ENCODE peak calls at places on chromosomes 16 and 17, in four cellular contexts. One of them, this sample, is unnamed.

GRCh38 chr17:38600906-38601305 is 4.8 kb downstream of the SRCIN1 start:
- DNase-seq in heart left ventricle: no peak
- DNase-seq in psoas muscle: no peak
- DNase-seq in Peyer's patch: peak; percentile 54
- DNase-seq in this sample: no peak

GRCh38 chr16:73329363-73330306 is 281.7 kb upstream of the ZFHX3 start:
- DNase-seq in heart left ventricle: no peak
- DNase-seq in Peyer's patch: peak; percentile 46
- DNase-seq in psoas muscle: no peak
- DNase-seq in this sample: no peak

GRCh38 chr16:52597073-52597771 is 50.3 kb upstream of the TOX3 start:
- DNase-seq in Peyer's patch: no peak
- DNase-seq in heart left ventricle: no peak
- DNase-seq in psoas muscle: no peak
- DNase-seq in this sample: no peak

GRCh38 chr17:48202945-48203344 is 95.4 kb downstream of the SNX11 start:
- DNase-seq in Peyer's patch: no peak
- DNase-seq in psoas muscle: no peak
- DNase-seq in heart left ventricle: no peak
- DNase-seq in this sample: no peak

GRCh38 chr16:11691771-11692170 is 23.5 kb downstream of the SNN start:
- DNase-seq in heart left ventricle: no peak
- DNase-seq in psoas muscle: no peak
- DNase-seq in Peyer's patch: no peak
- DNase-seq in this sample: peak; percentile 55

GRCh38 chr17:76726766-76727718 is at the start of gene METTL23:
- DNase-seq in heart left ventricle: peak; percentile 89
- DNase-seq in psoas muscle: peak; percentile 88
- DNase-seq in Peyer's patch: peak; percentile 95
- DNase-seq in this sample: peak; percentile 86

GRCh38 chr17:66755101-66755943 is 79.6 kb upstream of the CACNG5 start:
- DNase-seq in psoas muscle: no peak
- DNase-seq in Peyer's patch: peak; percentile 49
- DNase-seq in heart left ventricle: no peak
- DNase-seq in this sample: no peak

GRCh38 chr17:3861761-3862681 is 16.0 kb upstream of the NCBP3 start:
- DNase-seq in heart left ventricle: no peak
- DNase-seq in psoas muscle: no peak
- DNase-seq in Peyer's patch: no peak
- DNase-seq in this sample: no peak

GRCh38 chr16:81544691-81545365 is 100.2 kb downstream of the CMIP start:
- DNase-seq in heart left ventricle: no peak
- DNase-seq in psoas muscle: no peak
- DNase-seq in Peyer's patch: no peak
- DNase-seq in this sample: no peak

GRCh38 chr17:62701706-62702085 is 74.2 kb downstream of the MRC2 start:
- DNase-seq in heart left ventricle: no peak
- DNase-seq in psoas muscle: no peak
- DNase-seq in Peyer's patch: no peak
- DNase-seq in this sample: no peak

GRCh38 chr17:43389022-43389947 is 9.5 kb upstream of the ARL4D start:
- DNase-seq in psoas muscle: peak; percentile 87
- DNase-seq in heart left ventricle: peak; percentile 82
- DNase-seq in Peyer's patch: peak; percentile 94
- DNase-seq in this sample: peak; percentile 88

GRCh38 chr16:3980311-3981111 is 100.0 kb upstream of the CREBBP start:
- DNase-seq in Peyer's patch: no peak
- DNase-seq in heart left ventricle: no peak
- DNase-seq in psoas muscle: no peak
- DNase-seq in this sample: no peak

GRCh38 chr17:68763551-68763950 is 162.4 kb upstream of the FAM20A start:
- DNase-seq in heart left ventricle: no peak
- DNase-seq in Peyer's patch: no peak
- DNase-seq in psoas muscle: no peak
- DNase-seq in this sample: no peak

GRCh38 chr17:64009571-64010402 is 10.6 kb downstream of the ICAM2 start:
- DNase-seq in psoas muscle: no peak
- DNase-seq in Peyer's patch: no peak
- DNase-seq in heart left ventricle: no peak
- DNase-seq in this sample: peak; percentile 57
- H3K4me1 ChIP-seq in psoas muscle: peaks cover 19% of the 10 kb centered on the region
- H3K4me1 ChIP-seq in Peyer's patch: peaks cover 3% of the 10 kb centered on the region
- H3K4me1 ChIP-seq in heart left ventricle: peaks cover 45% of the 10 kb centered on the region
- H3K4me1 ChIP-seq in this sample: no peaks in the 10 kb centered on the region

GRCh38 chr17:42286411-42287295 is 1.6 kb upstream of the STAT5A start:
- DNase-seq in Peyer's patch: peak; percentile 53
- DNase-seq in psoas muscle: peak; percentile 51
- DNase-seq in heart left ventricle: no peak
- DNase-seq in this sample: peak; percentile 59

GRCh38 chr17:42288078-42288984 is at the start of gene STAT5A:
- DNase-seq in Peyer's patch: peak; percentile 95
- DNase-seq in heart left ventricle: peak; percentile 92
- DNase-seq in psoas muscle: peak; percentile 92
- DNase-seq in this sample: peak; percentile 93

GRCh38 chr17:42288985-42289862 is 926 bp downstream of the STAT5A start:
- DNase-seq in heart left ventricle: peak; percentile 47
- DNase-seq in Peyer's patch: peak; percentile 77
- DNase-seq in psoas muscle: peak; percentile 28
- DNase-seq in this sample: no peak

GRCh38 chr17:42285346-42286050 is 2.8 kb upstream of the STAT5A start:
- DNase-seq in heart left ventricle: no peak
- DNase-seq in psoas muscle: no peak
- DNase-seq in Peyer's patch: peak; percentile 32
- DNase-seq in this sample: peak; percentile 38

GRCh38 chr17:42287305-42288077 is 807 bp upstream of the STAT5A start:
- DNase-seq in heart left ventricle: peak; percentile 51
- DNase-seq in psoas muscle: peak; percentile 47
- DNase-seq in Peyer's patch: peak; percentile 76
- DNase-seq in this sample: peak; percentile 60
- H3K4me3 ChIP-seq in heart left ventricle: peak overlapping the region; percentile 81
- H3K4me3 ChIP-seq in psoas muscle: peak overlapping the region; percentile 75
- H3K4me3 ChIP-seq in Peyer's patch: peak overlapping the region; percentile 85
- H3K4me3 ChIP-seq in this sample: peak overlapping the region; percentile 70

GRCh38 chr16:30571444-30572322 is at the start of gene ZNF688:
- DNase-seq in Peyer's patch: peak; percentile 98
- DNase-seq in heart left ventricle: peak; percentile 95
- DNase-seq in psoas muscle: peak; percentile 96
- DNase-seq in this sample: peak; percentile 96
- H3K4me1 ChIP-seq in Peyer's patch: peaks cover 4% of the 10 kb centered on the region
- H3K4me1 ChIP-seq in heart left ventricle: peaks cover 20% of the 10 kb centered on the region
- H3K4me1 ChIP-seq in psoas muscle: peaks cover 16% of the 10 kb centered on the region
- H3K4me1 ChIP-seq in this sample: no peaks in the 10 kb centered on the region

GRCh38 chr17:36932383-36933173 is 4.7 kb upstream of the LHX1 start:
- DNase-seq in psoas muscle: no peak
- DNase-seq in heart left ventricle: no peak
- DNase-seq in Peyer's patch: no peak
- DNase-seq in this sample: no peak
- H3K4me3 ChIP-seq in psoas muscle: peak overlapping the region; percentile 49
- H3K4me3 ChIP-seq in heart left ventricle: peak overlapping the region; percentile 22
- H3K4me3 ChIP-seq in Peyer's patch: peak overlapping the region; percentile 4
- H3K4me3 ChIP-seq in this sample: no peak overlapping the region

GRCh38 chr16:85961988-85962915 is 63.3 kb downstream of the IRF8 start:
- DNase-seq in heart left ventricle: no peak
- DNase-seq in psoas muscle: no peak
- DNase-seq in Peyer's patch: no peak
- DNase-seq in this sample: no peak
- H3K4me1 ChIP-seq in heart left ventricle: peaks cover 12% of the 10 kb centered on the region
- H3K4me1 ChIP-seq in psoas muscle: no peaks in the 10 kb centered on the region
- H3K4me1 ChIP-seq in Peyer's patch: no peaks in the 10 kb centered on the region
- H3K4me1 ChIP-seq in this sample: peaks cover 13% of the 10 kb centered on the region